ENCODE peak calls at places on chromosomes 4 and X, in seven cellular contexts. X is cardiac muscle cell; H is choroid plexus epithelial cell; W is A673; M is CD4-positive, alpha-beta T cell; Y is endothelial cell; N is breast epithelium. B is an unnamed sample.

GRCh38 chr4:181659202-181659601 is 584.0 kb upstream of the TENM3 start:
- DNase-seq in X (peak; percentile 73), H (peak; percentile 79), W (peak; percentile 15), M (no peak), Y (no peak), N (no peak), B (no peak)

GRCh38 chr4:14184265-14184664 is 556.7 kb upstream of the BOD1L1 start:
- DNase-seq in X (peak; percentile 76), H (peak; percentile 42), W (no peak), M (no peak), Y (peak; percentile 48), N (no peak), B (no peak)

GRCh38 chrX:21946925-21947641 is 6.6 kb downstream of the SMS start:
- DNase-seq in X (peak; percentile 51), H (peak; percentile 45), W (peak; percentile 68), M (no peak), Y (no peak), N (no peak), B (no peak)

GRCh38 chr4:139214039-139214534 is 37.1 kb upstream of the ELF2 start:
- DNase-seq in X (no peak), H (peak; percentile 28), W (no peak), M (no peak), Y (no peak), N (no peak), B (no peak)

GRCh38 chr4:56468097-56468422 is 643 bp downstream of the SRP72 start:
- DNase-seq in X (peak; percentile 35), H (peak; percentile 52), W (no peak), M (no peak), Y (peak; percentile 29), N (no peak), B (no peak)

GRCh38 chr4:124035364-124036036 is 638.9 kb downstream of the SPRY1 start:
- DNase-seq in X (no peak), H (no peak), W (no peak), M (no peak), Y (no peak), N (no peak), B (no peak)

GRCh38 chr4:126727461-126727860 is 905.3 kb upstream of the INTU start:
- DNase-seq in X (peak; percentile 38), H (peak; percentile 65), W (no peak), M (no peak), Y (no peak), N (no peak), B (no peak)

GRCh38 chrX:130144509-130144908 is 21.1 kb downstream of the AIFM1 start:
- DNase-seq in X (peak; percentile 82), H (peak; percentile 71), W (no peak), M (no peak), Y (no peak), N (no peak), B (no peak)

GRCh38 chr4:58809948-58810347 is 1699.8 kb upstream of the IGFBP7 start:
- DNase-seq in X (no peak), H (peak; percentile 21), W (no peak), M (no peak), Y (no peak), N (no peak), B (no peak)

GRCh38 chrX:81174286-81174685 is 27.4 kb downstream of the HMGN5 start:
- DNase-seq in X (peak; percentile 30), H (peak; percentile 48), W (peak; percentile 31), M (no peak), Y (no peak), N (no peak), B (no peak)

GRCh38 chrX:49041683-49042529 is 1.3 kb downstream of the TFE3 start:
- DNase-seq in X (peak; percentile 48), H (peak; percentile 57), W (peak; percentile 35), M (no peak), Y (no peak), N (no peak), B (no peak)

GRCh38 chrX:134241960-134242619 is 5.1 kb downstream of the CCDC160 start:
- DNase-seq in X (no peak), H (peak; percentile 16), W (no peak), M (no peak), Y (no peak), N (no peak), B (no peak)

DNA sequence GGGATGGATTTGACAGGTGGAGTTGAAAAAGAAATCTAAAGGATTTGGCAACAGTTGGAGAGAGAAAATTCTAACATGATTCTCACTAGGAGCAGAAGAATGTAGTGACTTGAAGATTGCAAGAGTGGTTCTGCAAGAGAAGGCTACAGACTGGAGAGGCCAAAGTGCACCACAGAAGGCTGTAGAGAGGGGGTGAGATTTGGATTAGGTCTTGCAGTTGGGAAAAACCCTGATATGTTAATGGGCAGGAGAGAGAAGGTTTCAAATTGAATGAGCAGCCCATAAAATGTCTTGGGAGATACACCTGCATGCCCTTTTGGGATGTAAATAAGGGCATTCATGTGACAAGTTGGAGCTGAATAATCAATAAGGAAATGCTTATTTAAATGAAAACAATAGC is 14.7 kb upstream of the VEGFD start:
- DNase-seq in X (no peak), H (no peak), W (no peak), M (no peak), Y (no peak), N (no peak), B (no peak)
- TF ChIP-seq CTCF in X (no peak), H (no peak), W (no peak), M (no peak), Y (no peak), N (no peak), B (no peak)

GRCh38 chrX:144214651-144215050 is 330.8 kb downstream of the UBE2NL start:
- DNase-seq in X (no peak), H (no peak), W (no peak), M (no peak), Y (no peak), N (no peak), B (no peak)

DNA sequence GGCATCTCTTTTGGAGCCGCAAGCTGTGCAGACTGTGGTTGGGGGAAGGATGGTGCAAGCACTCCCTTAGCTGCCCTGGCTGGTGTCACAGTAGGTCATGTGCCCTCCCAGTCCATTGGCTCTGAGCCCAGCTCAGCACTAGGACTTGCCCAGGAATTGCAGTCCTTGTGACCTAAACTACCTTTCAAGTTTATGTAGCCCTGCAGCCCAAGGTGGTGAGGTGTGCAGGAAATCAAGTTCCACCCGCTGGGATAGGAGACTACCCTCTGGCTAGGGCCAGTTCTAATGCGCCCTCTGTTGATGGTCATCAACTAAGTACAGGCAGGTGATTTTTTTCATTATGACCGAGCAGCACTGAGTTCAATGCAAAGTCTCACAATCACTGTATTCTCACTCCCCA is 335.2 kb downstream of the UBE2NL start:
- DNase-seq in X (peak; percentile 0), H (no peak), W (no peak), M (no peak), Y (no peak), N (no peak), B (no peak)
- TF ChIP-seq CTCF in X (no peak), H (no peak), W (no peak), M (no peak), Y (no peak), N (no peak), B (no peak)

DNA sequence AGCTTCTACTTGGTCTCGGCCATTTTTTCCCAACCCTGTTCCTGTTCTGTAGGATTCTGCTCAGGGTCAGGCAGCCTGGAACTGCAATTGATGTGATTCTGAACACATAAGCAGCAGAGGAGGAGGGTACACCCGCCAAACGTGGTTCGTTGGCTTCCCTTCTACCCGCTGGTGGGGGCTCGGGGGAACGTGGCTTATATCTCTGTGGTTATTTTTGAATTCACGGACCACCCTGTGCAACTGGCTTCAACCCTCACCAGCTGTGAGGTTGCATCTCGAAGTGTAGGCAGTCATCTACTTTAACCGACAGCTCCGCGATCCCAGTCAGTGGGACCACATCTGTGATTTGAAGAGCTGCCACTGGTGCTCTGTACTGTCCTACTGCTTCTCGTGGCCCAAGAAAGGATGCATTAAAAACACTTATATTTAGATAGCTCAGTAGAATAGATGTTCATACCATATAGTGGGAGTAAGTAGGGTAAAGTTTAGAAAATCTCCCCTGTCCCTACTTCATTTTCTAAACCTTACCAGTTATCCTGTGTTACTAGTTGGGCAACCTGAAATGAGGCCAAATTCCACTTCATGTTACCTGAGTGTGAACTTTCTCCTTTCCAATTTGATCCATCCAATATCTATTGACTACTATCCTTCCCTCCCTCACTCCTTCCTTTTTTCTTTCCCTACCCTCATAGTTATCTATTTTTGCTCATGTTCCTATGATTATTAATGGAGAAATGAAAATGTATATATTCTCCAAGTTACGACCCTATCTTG is 80.4 kb upstream of the BCOR start:
- DNase-seq in X (no peak), H (no peak), W (no peak), M (no peak), Y (no peak), N (no peak), B (no peak)
- TF ChIP-seq CTCF in X (no peak), H (no peak), W (no peak), M (no peak), Y (no peak), N (no peak), B (no peak)

GRCh38 chr4:69322055-69322454 is 41.8 kb downstream of the UGT2B28 start:
- DNase-seq in X (peak; percentile 65), H (peak; percentile 66), W (no peak), M (no peak), Y (no peak), N (no peak), B (no peak)

GRCh38 chr4:69321153-69321729 is 41.0 kb downstream of the UGT2B28 start:
- DNase-seq in X (no peak), H (no peak), W (no peak), M (no peak), Y (no peak), N (peak; percentile 30), B (no peak)

DNA sequence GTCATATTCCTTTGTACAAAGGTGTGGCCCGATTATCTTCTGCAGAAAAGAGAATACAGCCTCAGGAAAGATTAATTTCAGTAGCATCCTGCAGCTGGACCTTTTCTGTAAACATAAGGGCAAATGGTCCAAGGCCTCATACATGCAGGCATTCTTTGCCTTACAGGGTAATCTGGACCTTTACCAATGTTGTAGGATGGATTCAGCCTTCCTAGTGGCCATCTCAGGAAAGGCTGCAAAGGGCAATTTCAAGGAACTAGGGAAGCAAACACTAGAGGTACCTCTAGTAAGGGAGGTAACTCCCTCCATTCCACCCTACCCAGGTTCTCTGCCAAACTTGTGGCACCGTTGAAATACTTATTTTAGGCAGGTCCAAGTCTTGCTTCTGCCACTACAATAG is 43.0 kb downstream of the UGT2B28 start:
- DNase-seq in X (no peak), H (no peak), W (no peak), M (no peak), Y (no peak), N (no peak), B (no peak)
- TF ChIP-seq CTCF in X (no peak), H (no peak), W (no peak), M (no peak), Y (no peak), N (no peak), B (no peak)

GRCh38 chr4:138062929-138063328 is 179.2 kb downstream of the SLC7A11 start:
- DNase-seq in X (peak; percentile 60), H (peak; percentile 73), W (peak; percentile 22), M (no peak), Y (peak; percentile 22), N (no peak), B (no peak)
- TF ChIP-seq CTCF in X (peak; percentile 37), H (peak; percentile 49), W (peak; percentile 12), M (no peak), Y (no peak), N (no peak), B (no peak)

DNA sequence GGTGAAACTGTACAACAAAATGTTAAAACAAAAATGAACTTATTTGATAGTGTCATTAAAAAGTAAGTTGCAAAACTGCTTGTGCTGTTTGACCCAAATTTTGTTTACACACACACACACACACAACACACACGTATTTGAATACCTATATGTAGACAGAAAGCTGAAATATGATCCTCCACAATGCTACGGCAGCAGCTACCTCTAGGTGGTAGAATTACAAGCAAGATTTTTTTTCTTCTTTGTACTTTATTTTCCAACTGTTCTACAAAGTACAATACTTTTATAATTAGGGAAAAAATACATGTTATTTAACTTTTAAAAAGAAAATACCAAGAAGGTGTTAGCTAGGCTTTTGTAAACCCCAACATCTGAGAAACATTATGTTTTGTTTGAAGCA is 1.2 kb downstream of the CYTL1 start:
- DNase-seq in X (no peak), H (peak; percentile 48), W (no peak), M (no peak), Y (no peak), N (no peak), B (no peak)
- TF ChIP-seq CTCF in X (peak; percentile 9), H (peak; percentile 45), W (peak; percentile 35), M (no peak), Y (no peak), N (no peak), B (no peak)

B was measured in omental fat pad.